ENCODE peak calls at places on chromosomes 11 and 22, in five cellular contexts. V is putamen, D is colonic mucosa, H is NCI-H1092, X is germinal center. G is an unnamed sample.

GRCh38 chr11:3375552-3375951 is 3.4 kb downstream of the ZNF195 start:
- DNase-seq in D (no peak), H (no peak), X (no peak), V (no peak), G (no peak)

GRCh38 chr11:34789196-34789834 is 126.9 kb downstream of the APIP start:
- DNase-seq in V (no peak), X (no peak), D (peak; percentile 59), H (peak; percentile 59), G (no peak)

GRCh38 chr11:44963948-44964347 is 13.3 kb upstream of the TP53I11 start:
- DNase-seq in H (no peak), D (no peak), V (no peak), X (no peak), G (no peak)

GRCh38 chr11:107858217-107859070 is at the start of gene SLC35F2:
- DNase-seq in X (peak; percentile 77), V (peak; percentile 2), H (peak; percentile 19), D (peak; percentile 84), G (peak; percentile 47)

GRCh38 chr11:29319231-29319630 is 697.6 kb downstream of the KCNA4 start:
- DNase-seq in D (no peak), X (no peak), V (no peak), H (no peak), G (no peak)

GRCh38 chr22:36469094-36469710 is 12.2 kb downstream of the TXN2 start:
- DNase-seq in D (no peak), H (no peak), X (no peak), V (no peak), G (no peak)

GRCh38 chr11:61133956-61134662 is 27.1 kb downstream of the VPS37C start:
- DNase-seq in X (no peak), H (no peak), D (no peak), V (no peak), G (no peak)

GRCh38 chr11:118056806-118057205 is 20.1 kb upstream of the TMPRSS4 start:
- DNase-seq in X (no peak), V (no peak), D (no peak), H (no peak), G (no peak)

GRCh38 chr11:17719940-17720795 is 797 bp downstream of the MYOD1 start:
- DNase-seq in V (no peak), H (peak; percentile 20), X (no peak), D (no peak), G (no peak)

GRCh38 chr22:47013861-47014635 is 251.6 kb downstream of the TBC1D22A start:
- DNase-seq in D (no peak), X (no peak), V (no peak), H (no peak), G (no peak)

GRCh38 chr11:2771758-2772466 is 72.1 kb upstream of the KCNQ1OT1 start:
- DNase-seq in V (no peak), X (no peak), H (peak; percentile 53), D (peak; percentile 15), G (peak; percentile 0)

GRCh38 chr11:12110714-12111481 is 508 bp downstream of the MICAL2 start:
- DNase-seq in H (no peak), D (peak; percentile 58), X (peak; percentile 14), V (peak; percentile 20), G (peak; percentile 34)

GRCh38 chr22:30266445-30267381 is at the start of gene OSM:
- DNase-seq in D (peak; percentile 53), X (peak; percentile 57), H (no peak), V (no peak), G (peak; percentile 67)

GRCh38 chr11:110376711-110377324 is 52.9 kb upstream of the FDX1 start:
- DNase-seq in V (peak; percentile 68), H (peak; percentile 87), X (peak; percentile 26), D (peak; percentile 71), G (peak; percentile 57)

GRCh38 chr11:47161134-47161854 is 15.4 kb downstream of the ARFGAP2 start:
- DNase-seq in V (peak; percentile 66), H (peak; percentile 55), X (peak; percentile 84), D (peak; percentile 65), G (peak; percentile 81)

GRCh38 chr22:44357296-44357961 is 44.7 kb upstream of the SHISAL1 start:
- DNase-seq in X (no peak), H (no peak), V (no peak), D (no peak), G (no peak)

GRCh38 chr11:36492724-36493304 is 17.3 kb downstream of the TRAF6 start:
- DNase-seq in D (peak; percentile 29), V (no peak), X (peak; percentile 53), H (no peak), G (peak; percentile 47)

GRCh38 chr11:394034-394857 is at the start of gene PKP3:
- DNase-seq in V (no peak), D (peak; percentile 94), H (no peak), X (no peak), G (no peak)

GRCh38 chr22:30015846-30016245 is 64.4 kb upstream of the HORMAD2 start:
- DNase-seq in H (no peak), V (no peak), X (no peak), D (no peak), G (no peak)

GRCh38 chr11:80443177-80443576 is 1002.3 kb upstream of the TENM4 start:
- DNase-seq in H (no peak), D (no peak), X (no peak), V (no peak), G (no peak)

GRCh38 chr11:68002943-68003845 is 703 bp downstream of the UNC93B1 start:
- DNase-seq in X (peak; percentile 72), H (no peak), D (peak; percentile 59), V (no peak), G (no peak)

GRCh38 chr22:27019827-27020226 is 362.4 kb downstream of the MIAT start:
- DNase-seq in V (no peak), H (no peak), D (no peak), X (no peak), G (no peak)

GRCh38 chr22:19122752-19123492 is 710 bp upstream of the DGCR2 start:
- DNase-seq in H (no peak), D (no peak), X (no peak), V (no peak), G (no peak)

GRCh38 chr22:25702046-25702445 is 39.9 kb upstream of the MYO18B start:
- DNase-seq in X (peak; percentile 29), D (no peak), H (no peak), V (no peak), G (no peak)

GRCh38 chr11:83187463-83187862 is 6.0 kb upstream of the ANKRD42 start:
- DNase-seq in X (no peak), D (no peak), H (no peak), V (no peak), G (no peak)

GRCh38 chr22:49297286-49297870 is 530.3 kb downstream of the BRD1 start:
- DNase-seq in H (no peak), X (no peak), D (no peak), V (no peak), G (no peak)

GRCh38 chr11:74019860-74020259 is 11.0 kb upstream of the UCP3 start:
- DNase-seq in V (no peak), X (no peak), D (no peak), H (no peak), G (no peak)

GRCh38 chr11:2982214-2982613 is 9.9 kb downstream of the NAP1L4 start:
- DNase-seq in H (no peak), X (no peak), V (no peak), D (no peak), G (no peak)